ENCODE peak calls at places on chromosomes 2 and 18, in four cellular contexts. F is mammary epithelial cell, G is GM12878, D is endothelial cell of umbilical vein. T is an unnamed sample.

GRCh38 chr2:27041708-27042107 is 8.9 kb downstream of the TMEM214 start:
- DNase-seq in G (no peak), F (no peak), D (no peak), T (no peak)

GRCh38 chr2:9251154-9252001 is 44.8 kb downstream of the ASAP2 start:
- DNase-seq in F (peak), D (peak), G (no peak), T (peak)

GRCh38 chr2:132642415-132642814 is 27.6 kb downstream of the LYPD1 start:
- DNase-seq in D (no peak), G (no peak), F (no peak), T (no peak)

GRCh38 chr2:112625474-112626114 is 20.1 kb upstream of the SLC20A1 start:
- DNase-seq in D (no peak), G (no peak), F (no peak), T (no peak)

GRCh38 chr2:36356990-36357505 is 1.5 kb downstream of the CRIM1 start:
- DNase-seq in F (peak), G (no peak), D (peak), T (peak)

GRCh38 chr2:33276868-33277503 is 199.5 kb upstream of the RASGRP3 start:
- DNase-seq in F (no peak), D (no peak), G (no peak), T (no peak)

GRCh38 chr18:61575419-61575818 is 242.2 kb downstream of the CDH20 start:
- DNase-seq in D (no peak), F (no peak), G (no peak), T (no peak)

GRCh38 chr2:201070966-201071304 is 536 bp downstream of the HYCC2 start:
- DNase-seq in G (no peak), D (no peak), F (peak), T (no peak)

GRCh38 chr2:129480790-129481189 is 498.7 kb upstream of the RAB6C start:
- DNase-seq in D (no peak), F (no peak), G (no peak), T (no peak)

GRCh38 chr2:126981476-126981875 is 82.8 kb downstream of the TEX51 start:
- DNase-seq in F (no peak), G (no peak), D (no peak), T (no peak)

GRCh38 chr2:150528861-150529801 is 41.7 kb upstream of the RND3 start:
- DNase-seq in G (peak), F (peak), D (no peak), T (peak)

GRCh38 chr2:161136194-161136593 is 24.0 kb upstream of the TANK start:
- DNase-seq in D (no peak), F (no peak), G (no peak), T (no peak)

GRCh38 chr2:216519154-216519762 is 20.6 kb downstream of the RPL37A start:
- DNase-seq in D (peak), G (no peak), F (peak), T (peak)

DNA sequence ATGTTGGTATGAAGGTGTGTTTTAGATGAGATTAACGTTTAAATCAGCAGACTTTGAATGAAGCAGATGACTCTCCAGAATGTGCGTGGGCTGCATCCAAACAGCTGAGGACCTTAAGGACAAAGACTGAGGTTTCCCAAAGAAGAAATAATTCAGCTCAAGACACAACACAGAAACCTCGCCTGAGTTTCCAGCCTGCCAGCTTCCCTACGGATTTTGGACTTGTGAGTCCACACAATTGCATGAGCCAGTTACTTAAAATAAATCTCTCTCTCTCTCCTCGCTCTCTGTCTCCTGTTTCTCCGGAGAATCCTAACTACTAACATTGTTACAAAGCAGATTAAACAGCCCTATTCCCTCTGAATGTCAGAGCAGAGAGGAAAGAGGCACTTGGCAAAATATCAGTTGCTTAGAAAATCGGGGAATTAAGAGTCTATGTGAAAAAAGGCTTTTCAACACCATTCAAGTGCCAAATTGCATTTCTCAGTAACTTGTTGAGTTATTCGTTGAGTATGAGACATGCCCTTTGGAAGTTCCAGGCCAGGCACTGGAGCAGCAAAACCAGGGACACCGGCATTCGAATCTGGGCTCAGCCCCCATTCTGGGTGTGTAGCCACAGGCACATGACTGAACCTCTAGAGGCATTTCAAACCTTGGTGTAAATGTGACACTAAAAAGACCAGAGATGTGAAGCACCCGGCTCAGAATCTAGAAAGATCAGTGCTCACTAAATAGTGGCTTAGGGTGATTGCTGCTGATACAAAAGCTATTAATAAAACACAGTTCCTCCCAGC is 174.6 kb upstream of the PID1 start:
- DNase-seq in G (no peak), F (peak), D (no peak), T (no peak)
- H2AFZ ChIP-seq in G (no peak), F (peak), D (peak), T (peak)

GRCh38 chr2:43240762-43241150 is 14.3 kb upstream of the ZFP36L2 start:
- DNase-seq in G (no peak), D (no peak), F (no peak), T (no peak)
- TF ChIP-seq CTCF in G (no peak), D (no peak), F (no peak), T (no peak)

DNA sequence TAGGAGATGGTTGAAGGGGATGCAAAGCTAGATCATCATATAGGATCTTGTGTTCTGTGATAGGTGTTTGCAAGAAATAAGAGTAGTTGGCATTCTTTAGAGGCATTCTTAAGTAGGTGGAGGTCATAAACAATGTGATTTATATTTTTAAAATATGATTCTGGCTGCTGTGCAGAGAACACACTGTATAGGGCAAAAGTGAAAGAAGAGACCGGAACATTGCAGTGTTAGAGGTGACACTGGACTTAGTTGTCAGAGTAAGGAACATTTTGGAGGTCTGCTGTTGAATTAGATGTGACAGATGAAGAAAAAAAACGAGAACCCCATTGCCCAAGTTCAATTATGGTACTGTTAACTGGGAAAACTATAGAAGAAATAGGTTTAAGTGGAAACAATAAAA is 37.7 kb downstream of the HAT1 start:
- DNase-seq in G (no peak), F (no peak), D (no peak), T (no peak)
- H3K27ac ChIP-seq in G (no peak), F (no peak), D (no peak), T (no peak)

GRCh38 chr2:120820885-120821279 is 85.2 kb downstream of the GLI2 start:
- DNase-seq in D (no peak), G (no peak), F (no peak), T (peak)
- H2AFZ ChIP-seq in D (no peak), G (no peak), F (no peak), T (no peak)

T was measured in hepatocyte.